ENCODE peak calls at places on chromosomes 6 and 20, in six cellular contexts. L is Panc1, B is upper lobe of left lung, U is GM23338, Q is HepG2, I is HCT116. T is an unnamed sample.

GRCh38 chr6:134375199-134375598 is 57.3 kb upstream of the SGK1 start:
- ATAC-seq in L (no peak), B (peak; percentile 61), U (no peak), Q (no peak), I (no peak), T (no peak)

GRCh38 chr6:168584671-168585070 is 143.7 kb downstream of the SMOC2 start:
- ATAC-seq in L (no peak), B (no peak), U (no peak), Q (no peak), I (no peak), T (no peak)

GRCh38 chr6:157840776-157841175 is 17.7 kb downstream of the SNX9 start:
- ATAC-seq in L (peak; percentile 54), B (peak; percentile 28), U (no peak), Q (no peak), I (peak; percentile 50), T (no peak)

GRCh38 chr6:168601101-168601500 is 160.1 kb downstream of the SMOC2 start:
- ATAC-seq in L (no peak), B (no peak), U (no peak), Q (no peak), I (no peak), T (no peak)

GRCh38 chr6:96001891-96002575 is 13.7 kb upstream of the FUT9 start:
- ATAC-seq in L (no peak), B (peak; percentile 38), U (no peak), Q (no peak), I (no peak), T (no peak)

GRCh38 chr6:109242923-109243322 is 139.3 kb downstream of the CD164 start:
- ATAC-seq in L (no peak), B (no peak), U (no peak), Q (no peak), I (no peak), T (no peak)

GRCh38 chr6:77337392-77337791 is 125.9 kb downstream of the HTR1B start:
- ATAC-seq in L (no peak), B (no peak), U (peak; percentile 87), Q (no peak), I (no peak), T (no peak)

GRCh38 chr6:7045331-7045730 is 62.4 kb upstream of the RREB1 start:
- ATAC-seq in L (no peak), B (no peak), U (no peak), Q (no peak), I (no peak), T (no peak)

GRCh38 chr6:157267109-157267611 is 56.2 kb downstream of the TMEM242 start:
- ATAC-seq in L (no peak), B (no peak), U (peak; percentile 87), Q (peak; percentile 12), I (no peak), T (no peak)

DNA sequence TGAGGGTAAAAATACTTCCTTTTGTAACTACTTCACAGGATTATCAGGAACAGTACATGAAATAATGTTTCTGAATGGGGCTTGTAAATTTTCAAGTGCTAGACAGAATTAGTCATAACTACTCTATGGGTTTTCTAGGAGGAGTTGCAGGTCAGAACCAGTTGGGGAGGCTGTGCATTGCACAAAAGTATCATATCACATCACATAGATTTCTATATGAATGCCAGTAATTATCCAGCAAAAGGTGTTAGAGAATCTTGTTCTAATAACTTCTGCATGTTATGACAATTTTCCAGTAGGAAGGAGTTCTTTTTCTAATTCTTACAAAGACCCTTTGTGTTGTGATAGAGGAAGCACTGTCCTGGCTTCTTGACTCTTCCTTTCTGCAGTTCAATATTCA is 551.6 kb downstream of the COL12A1 start:
- ATAC-seq in L (no peak), B (no peak), U (no peak), Q (no peak), I (no peak), T (no peak)
- TF ChIP-seq CTCF in L (no peak), B (no peak), U (no peak), Q (no peak), I (no peak), T (no peak)

GRCh38 chr20:38165089-38165965 is at the start of gene TGM2:
- ATAC-seq in L (peak; percentile 94), B (peak; percentile 79), U (peak; percentile 93), Q (peak; percentile 90), I (peak; percentile 96), T (peak; percentile 78)
- TF ChIP-seq POLR2AphosphoS5 in L (no peak), B (peak; percentile 86), U (no peak), Q (no peak), I (no peak), T (peak; percentile 34)

GRCh38 chr6:166204852-166205650 is 37.4 kb upstream of the TBXT start:
- ATAC-seq in L (no peak), B (no peak), U (peak; percentile 74), Q (peak; percentile 73), I (peak; percentile 62), T (no peak)
- TF ChIP-seq CTCF in L (no peak), B (no peak), U (peak; percentile 23), Q (no peak), I (no peak), T (no peak)

GRCh38 chr20:57393321-57394086 is 2.3 kb downstream of the RBM38 start:
- ATAC-seq in L (no peak), B (no peak), U (no peak), Q (no peak), I (no peak), T (no peak)
- TF ChIP-seq POLR2AphosphoS5 in L (no peak), B (no peak), U (no peak), Q (no peak), I (no peak), T (no peak)

GRCh38 chr20:45154183-45154582 is 20.5 kb upstream of the PI3 start:
- ATAC-seq in L (no peak), B (no peak), U (no peak), Q (no peak), I (no peak), T (no peak)
- TF ChIP-seq CTCF in L (peak; percentile 19), B (no peak), U (peak; percentile 53), Q (peak; percentile 46), I (no peak), T (no peak)